ENCODE peak calls at places on chromosomes 5 and 9, in six cellular contexts. G, L, A, W, Z and R are unnamed samples.

GRCh38 chr9:124764774-124765438 is 6.2 kb downstream of the NR6A1 start:
- DNase-seq in W (no peak), G (no peak), L (no peak), A (no peak), Z (no peak), R (no peak)

GRCh38 chr5:79111960-79112702 is 522 bp downstream of the BHMT start:
- DNase-seq in G (no peak), Z (no peak), W (no peak), L (no peak), A (no peak), R (no peak)

GRCh38 chr5:54637654-54638053 is 120.1 kb downstream of the SNX18 start:
- DNase-seq in Z (no peak), G (no peak), W (no peak), A (no peak), L (no peak), R (no peak)

GRCh38 chr5:73498057-73498992 is at the start of gene BTF3:
- DNase-seq in L (peak; percentile 98), G (peak; percentile 90), Z (peak; percentile 94), A (peak; percentile 96), W (peak; percentile 96), R (peak; percentile 92)

GRCh38 chr9:113513111-113513510 is 49.6 kb downstream of the RGS3 start:
- DNase-seq in G (no peak), W (no peak), L (no peak), Z (no peak), A (no peak), R (no peak)

GRCh38 chr5:77015938-77016569 is 14.2 kb upstream of the AGGF1 start:
- DNase-seq in L (no peak), G (no peak), Z (no peak), A (no peak), W (no peak), R (no peak)

GRCh38 chr5:144336191-144336590 is 165.5 kb downstream of the KCTD16 start:
- DNase-seq in A (no peak), L (no peak), G (no peak), Z (no peak), W (no peak), R (no peak)

GRCh38 chr5:73975855-73976254 is 349.9 kb downstream of the ARHGEF28 start:
- DNase-seq in G (no peak), W (no peak), Z (no peak), L (no peak), A (no peak), R (no peak)

GRCh38 chr9:17018540-17019196 is 116.2 kb upstream of the CNTLN start:
- DNase-seq in G (no peak), W (no peak), A (no peak), Z (no peak), L (no peak), R (no peak)

GRCh38 chr5:139340051-139340450 is 1.6 kb upstream of the PAIP2 start:
- DNase-seq in L (no peak), G (no peak), W (no peak), Z (no peak), A (no peak), R (no peak)